ENCODE peak calls at places on chromosome 15, in eight cellular contexts. E, W, T, I, F, Y, O and H are unnamed samples.
A peak's percentile ranks its signal among the peaks of the same experiment; 100 is the strongest.

GRCh38 chr15:101152914-101153313 is 98.9 kb downstream of the CHSY1 start:
- DNase-seq in O (no peak), E (no peak), I (no peak), T (no peak), Y (no peak), F (no peak), W (no peak), H (no peak)

GRCh38 chr15:91291673-91292072 is 191.6 kb downstream of the SV2B start:
- DNase-seq in E (no peak), W (no peak), T (no peak), Y (no peak), F (no peak), I (no peak), O (no peak), H (peak; percentile 49)

GRCh38 chr15:23002920-23003319 is 22.8 kb upstream of the CYFIP1 start:
- DNase-seq in W (peak; percentile 70), F (no peak), O (no peak), E (no peak), Y (no peak), I (no peak), T (peak; percentile 21), H (no peak)

GRCh38 chr15:64112077-64112772 is 16.4 kb downstream of the SNX1 start:
- DNase-seq in E (no peak), F (no peak), Y (no peak), I (no peak), T (no peak), O (no peak), W (no peak), H (no peak)

GRCh38 chr15:73374599-73374998 is 5.8 kb upstream of the HCN4 start:
- DNase-seq in Y (no peak), O (no peak), I (no peak), T (peak; percentile 79), E (peak; percentile 87), F (no peak), W (no peak), H (no peak)

GRCh38 chr15:89090791-89091666 is 2.8 kb downstream of the ABHD2 start:
- DNase-seq in W (peak; percentile 82), O (peak; percentile 82), Y (no peak), E (peak; percentile 83), T (peak; percentile 67), I (peak; percentile 68), F (peak; percentile 91), H (peak; percentile 80)

GRCh38 chr15:96247631-96248305 is 82.7 kb upstream of the NR2F2 start:
- DNase-seq in E (no peak), I (no peak), T (no peak), Y (no peak), F (no peak), O (no peak), W (no peak), H (no peak)

GRCh38 chr15:93035953-93036810 is 52.8 kb downstream of the RGMA start:
- DNase-seq in Y (no peak), O (peak; percentile 49), W (no peak), T (no peak), F (peak; percentile 20), I (peak; percentile 35), E (peak; percentile 54), H (peak; percentile 34)

GRCh38 chr15:101689901-101690300 is 34.4 kb downstream of the TARS3 start:
- DNase-seq in E (no peak), F (peak; percentile 43), Y (no peak), T (no peak), I (no peak), W (no peak), O (peak; percentile 62), H (peak; percentile 79)

GRCh38 chr15:74302821-74303359 is 64.6 kb downstream of the CYP11A1 start:
- DNase-seq in T (peak; percentile 38), F (peak; percentile 46), I (no peak), Y (no peak), W (no peak), E (no peak), O (peak; percentile 48), H (no peak)

GRCh38 chr15:77623878-77624524 is 8.7 kb downstream of the LINGO1 start:
- DNase-seq in T (no peak), W (no peak), F (no peak), O (no peak), I (no peak), Y (no peak), E (no peak), H (no peak)

GRCh38 chr15:96767703-96768434 is 437.4 kb downstream of the NR2F2 start:
- DNase-seq in O (peak; percentile 50), I (no peak), T (no peak), F (no peak), W (no peak), Y (no peak), E (no peak), H (no peak)

GRCh38 chr15:56989411-56989924 is 71.0 kb downstream of the TCF12 start:
- DNase-seq in I (no peak), F (no peak), Y (no peak), O (no peak), T (no peak), E (no peak), W (no peak), H (no peak)

GRCh38 chr15:68463996-68464395 is 32.0 kb upstream of the ITGA11 start:
- DNase-seq in Y (no peak), O (no peak), W (no peak), I (no peak), E (no peak), T (no peak), F (no peak), H (peak; percentile 16)

GRCh38 chr15:84715442-84716035 is 400 bp downstream of the SEC11A start:
- DNase-seq in E (no peak), O (peak; percentile 58), Y (no peak), I (peak; percentile 14), T (no peak), W (no peak), F (peak; percentile 43), H (peak; percentile 28)

GRCh38 chr15:70321106-70321809 is 223.5 kb upstream of the TLE3 start:
- DNase-seq in T (no peak), F (no peak), I (no peak), Y (no peak), E (no peak), O (no peak), W (no peak), H (no peak)
- H3K4me3 ChIP-seq in T (no peak overlapping the region), F (no peak overlapping the region), I (no peak overlapping the region), Y (peak overlapping the region; percentile 23), E (no peak overlapping the region), O (no peak overlapping the region), W (no peak overlapping the region), H (no peak overlapping the region)

GRCh38 chr15:31974154-31974794 is 56.0 kb upstream of the CHRNA7 start:
- DNase-seq in O (no peak), E (no peak), W (no peak), Y (no peak), F (no peak), T (no peak), I (no peak), H (no peak)

GRCh38 chr15:31977812-31978662 is 52.3 kb upstream of the CHRNA7 start:
- DNase-seq in Y (no peak), O (peak; percentile 13), T (peak; percentile 62), W (peak; percentile 73), I (no peak), F (peak; percentile 33), E (peak; percentile 79), H (peak; percentile 26)

GRCh38 chr15:31977138-31977537 is 53.2 kb upstream of the CHRNA7 start:
- DNase-seq in T (no peak), W (no peak), I (no peak), F (no peak), O (no peak), E (no peak), Y (no peak), H (no peak)

GRCh38 chr15:31974855-31975421 is 55.4 kb upstream of the CHRNA7 start:
- DNase-seq in E (no peak), I (no peak), F (peak; percentile 10), T (no peak), W (no peak), O (no peak), Y (no peak), H (peak; percentile 11)

GRCh38 chr15:31975446-31976229 is 54.7 kb upstream of the CHRNA7 start:
- DNase-seq in I (no peak), F (peak; percentile 24), O (no peak), Y (no peak), W (no peak), E (no peak), T (peak; percentile 36), H (no peak)
- TF ChIP-seq CTCF in I (no peak), F (no peak), O (peak; percentile 17), Y (peak; percentile 17), W (no peak), E (no peak), T (no peak), H (no peak)

GRCh38 chr15:42065478-42065877 is 28.9 kb downstream of the PLA2G4D start:
- DNase-seq in O (no peak), E (no peak), Y (no peak), T (no peak), I (no peak), F (no peak), W (no peak), H (no peak)
- H3K4me3 ChIP-seq in O (no peak overlapping the region), E (no peak overlapping the region), Y (no peak overlapping the region), T (no peak overlapping the region), I (no peak overlapping the region), F (no peak overlapping the region), W (no peak overlapping the region), H (no peak overlapping the region)

GRCh38 chr15:95108673-95109072 is 877.3 kb downstream of the MCTP2 start:
- DNase-seq in F (no peak), T (no peak), O (no peak), I (no peak), E (no peak), W (no peak), Y (no peak), H (no peak)

GRCh38 chr15:95106781-95107180 is 875.4 kb downstream of the MCTP2 start:
- DNase-seq in W (no peak), I (no peak), F (no peak), Y (no peak), T (no peak), E (no peak), O (no peak), H (no peak)

DNA sequence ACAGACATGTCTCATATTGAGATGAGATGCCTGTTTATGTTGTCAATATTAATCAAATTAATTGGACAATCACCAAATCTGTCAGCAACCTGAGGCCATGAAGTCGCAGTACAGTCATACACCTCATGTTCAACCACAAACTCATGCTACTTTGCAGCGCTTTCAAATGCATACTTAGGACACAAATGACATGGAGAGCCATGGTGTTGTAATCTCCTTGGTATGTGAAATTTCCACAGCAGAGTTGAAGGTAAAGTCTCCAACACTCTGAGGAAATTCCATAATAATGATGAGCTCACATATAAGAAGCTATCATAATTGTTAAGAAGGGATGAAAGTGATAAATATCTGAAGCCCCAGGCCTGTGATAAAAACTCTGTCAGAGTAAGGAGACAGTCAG is 873.9 kb downstream of the MCTP2 start:
- DNase-seq in O (peak; percentile 75), W (no peak), F (peak; percentile 54), I (no peak), Y (no peak), T (no peak), E (no peak), H (peak; percentile 32)
- TF ChIP-seq CTCF in O (no peak), W (no peak), F (no peak), I (no peak), Y (no peak), T (no peak), E (no peak), H (no peak)